ENCODE peak calls at places on chromosome 2, in four cellular contexts. M is neural progenitor cell, G is hepatocyte, Q is PC-3. Y is an unnamed sample. For H4K20me1, the result is how much of the 10 kb centered on the place peaks cover.

GRCh38 chr2:200625958-200626363 is 40.1 kb downstream of the AOX1 start:
- DNase-seq in M (no peak), Q (no peak), G (no peak), Y (peak)

GRCh38 chr2:101190753-101191516 is 39.8 kb upstream of the TBC1D8 start:
- DNase-seq in M (no peak), G (no peak), Q (no peak), Y (peak)

GRCh38 chr2:120893874-120894584 is 158.4 kb downstream of the GLI2 start:
- DNase-seq in M (peak), G (peak), Q (no peak), Y (no peak)

GRCh38 chr2:207219716-207220414 is 54.1 kb upstream of the KLF7 start:
- DNase-seq in Q (peak), M (no peak), G (peak), Y (peak)

GRCh38 chr2:98460573-98461560 is 16.2 kb downstream of the INPP4A start:
- DNase-seq in G (no peak), M (no peak), Q (no peak), Y (no peak)

GRCh38 chr2:80303006-80303741 is 1.4 kb downstream of the LRRTM1 start:
- DNase-seq in Q (no peak), G (peak), M (peak), Y (peak)

GRCh38 chr2:194815475-194815874 is 841.6 kb upstream of the SLC39A10 start:
- DNase-seq in M (no peak), Q (peak), G (no peak), Y (peak)

GRCh38 chr2:20994130-20994529 is 49.7 kb downstream of the APOB start:
- DNase-seq in M (no peak), Q (no peak), G (no peak), Y (no peak)

GRCh38 chr2:95023222-95023597 is 2.3 kb upstream of the MAL start:
- DNase-seq in M (no peak), Q (peak), G (no peak), Y (no peak)

GRCh38 chr2:233999182-233999581 is 51.3 kb upstream of the SPP2 start:
- DNase-seq in G (no peak), Q (no peak), M (no peak), Y (no peak)

GRCh38 chr2:222950886-222951285 is 90.0 kb downstream of the ACSL3 start:
- DNase-seq in M (no peak), Q (peak), G (peak), Y (peak)

GRCh38 chr2:71619230-71619741 is 165.9 kb downstream of the DYSF start:
- DNase-seq in G (no peak), Q (no peak), M (no peak), Y (no peak)

GRCh38 chr2:210286123-210286680 is 28.8 kb downstream of the MYL1 start:
- DNase-seq in G (no peak), M (no peak), Q (no peak), Y (no peak)

GRCh38 chr2:199309973-199310372 is 147.8 kb downstream of the SATB2 start:
- DNase-seq in G (no peak), Q (no peak), M (peak), Y (no peak)

GRCh38 chr2:120503206-120503792 is 157.4 kb downstream of the INHBB start:
- DNase-seq in M (no peak), G (no peak), Q (no peak), Y (no peak)

GRCh38 chr2:201466050-201466660 is 14.6 kb downstream of the STRADB start:
- DNase-seq in G (peak), M (no peak), Q (peak), Y (peak)

GRCh38 chr2:156065912-156066311 is 266.6 kb downstream of the NR4A2 start:
- DNase-seq in G (no peak), M (no peak), Q (peak), Y (no peak)

GRCh38 chr2:595831-596592 is 81.2 kb downstream of the TMEM18 start:
- DNase-seq in Q (peak), M (no peak), G (no peak), Y (no peak)

GRCh38 chr2:242054881-242055801 is 185.6 kb downstream of the RTP5 start:
- DNase-seq in M (no peak), Q (no peak), G (no peak), Y (no peak)

GRCh38 chr2:235495373-235496238 is 1.8 kb downstream of the AGAP1 start:
- DNase-seq in G (no peak), Q (peak), M (peak), Y (no peak)

GRCh38 chr2:18626958-18627650 is 37.7 kb upstream of the NT5C1B start:
- DNase-seq in G (no peak), M (no peak), Q (no peak), Y (peak)

GRCh38 chr2:224401641-224402342 is at the start of gene FAM124B:
- DNase-seq in G (peak), Q (no peak), M (no peak), Y (peak)

GRCh38 chr2:226031078-226031937 is 631.8 kb downstream of the NYAP2 start:
- DNase-seq in Q (peak), M (peak), G (peak), Y (peak)

GRCh38 chr2:54479422-54479821 is 23.3 kb downstream of the SPTBN1 start:
- DNase-seq in G (no peak), Q (no peak), M (no peak), Y (peak)

GRCh38 chr2:54482725-54483124 is 26.6 kb downstream of the SPTBN1 start:
- DNase-seq in M (peak), G (no peak), Q (peak), Y (peak)

GRCh38 chr2:54480025-54480424 is 23.9 kb downstream of the SPTBN1 start:
- DNase-seq in M (no peak), Q (no peak), G (no peak), Y (no peak)

GRCh38 chr2:54483426-54483825 is 27.3 kb downstream of the SPTBN1 start:
- DNase-seq in G (no peak), M (no peak), Q (peak), Y (peak)

DNA sequence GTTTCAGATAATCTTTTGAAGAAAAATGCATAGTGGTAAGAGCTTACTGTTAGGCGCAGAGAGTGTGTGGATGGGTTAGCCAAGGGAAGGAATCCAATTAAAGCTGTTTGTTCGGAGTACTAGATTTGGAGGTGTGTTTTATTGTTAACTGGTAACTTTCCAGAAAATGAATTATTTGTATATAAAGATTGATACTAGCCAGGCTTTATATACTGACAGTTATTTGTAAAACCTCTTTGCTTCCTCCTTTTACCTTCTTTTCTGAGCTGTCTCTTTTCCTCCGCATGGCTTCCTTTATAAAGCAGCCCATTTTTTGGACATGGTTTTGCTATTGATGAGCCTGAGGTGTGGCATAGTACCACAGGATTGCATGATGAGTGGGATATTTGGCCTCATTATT is 25.6 kb downstream of the SPTBN1 start:
- DNase-seq in Q (no peak), G (no peak), M (no peak), Y (no peak)
- H4K20me1 ChIP-seq in Q (under half), G (under half), M (under half), Y (under half)

GRCh38 chr2:39107724-39108273 is 13.1 kb downstream of the SOS1 start:
- DNase-seq in Q (no peak), M (no peak), G (peak), Y (no peak)
- H4K20me1 ChIP-seq in Q (under half), M (half or more), G (half or more), Y (under half)

GRCh38 chr2:113275556-113276215 is 3.0 kb downstream of the PAX8 start:
- DNase-seq in M (peak), Q (no peak), G (no peak), Y (no peak)
- H4K20me1 ChIP-seq in M (under half), Q (under half), G (under half), Y (under half)

DNA sequence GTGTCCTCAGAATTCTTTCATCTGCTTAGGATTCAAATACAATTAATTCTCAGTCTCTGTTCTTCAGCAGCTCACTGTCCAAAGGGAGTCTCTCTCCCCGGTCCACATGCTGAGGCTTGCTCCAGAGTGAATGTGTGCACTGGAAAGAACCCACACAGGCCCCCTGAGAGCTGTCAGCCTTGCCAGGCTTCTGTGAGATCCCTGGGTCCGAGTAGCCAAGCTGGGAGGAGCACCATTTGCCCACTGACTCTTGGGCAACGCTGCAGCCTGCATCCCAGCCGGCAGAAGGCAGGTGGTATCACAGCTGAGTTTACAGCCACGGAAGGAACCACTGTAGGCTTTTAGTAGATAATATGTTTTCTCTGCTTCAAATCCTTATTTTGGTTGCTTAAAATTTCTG is 21.5 kb upstream of the LTBP1 start:
- DNase-seq in M (no peak), Q (no peak), G (no peak), Y (no peak)
- H4K20me1 ChIP-seq in M (under half), Q (under half), G (under half), Y (under half)

Y was measured in fibroblast of lung.